ENCODE peak calls at places on chromosome X, in seven cellular contexts. D is GM23248, G is aorta, N is hepatocyte, V is mesendoderm, I is stomach, H is HepG2. Q is an unnamed sample. For H3K27me3 and H3K4me1, the result is how much of the 10 kb centered on the place peaks cover.

GRCh38 chrX:41468647-41469323 is 21.6 kb downstream of the NYX start:
- DNase-seq in H (no peak), D (peak), N (no peak), G (no peak), V (no peak), I (peak), Q (peak)

GRCh38 chrX:9807355-9808182 is 21.3 kb downstream of the SHROOM2 start:
- DNase-seq in V (no peak), I (peak), D (no peak), N (no peak), G (no peak), H (no peak), Q (no peak)

GRCh38 chrX:33183366-33183765 is 28.0 kb downstream of the DMD start:
- DNase-seq in H (no peak), I (peak), V (peak), N (peak), G (peak), D (no peak), Q (no peak)

GRCh38 chrX:33725556-33726232 is 406.4 kb downstream of the FAM47A start:
- DNase-seq in N (peak), I (no peak), G (no peak), H (no peak), V (peak), D (no peak), Q (peak)

GRCh38 chrX:133415276-133416105 is at the start of gene GPC4:
- DNase-seq in D (peak), H (no peak), G (peak), V (peak), I (peak), N (peak), Q (peak)

GRCh38 chrX:31168596-31168995 is 96.8 kb upstream of the FTHL17 start:
- DNase-seq in N (no peak), H (no peak), V (no peak), I (no peak), D (no peak), G (no peak), Q (no peak)

GRCh38 chrX:16918979-16919378 is 27.5 kb upstream of the REPS2 start:
- DNase-seq in V (no peak), N (no peak), D (no peak), H (no peak), G (no peak), I (no peak), Q (no peak)

GRCh38 chrX:68183612-68184214 is 249.6 kb downstream of the OPHN1 start:
- DNase-seq in I (no peak), H (peak), G (no peak), D (peak), V (peak), N (peak), Q (peak)

GRCh38 chrX:49291615-49292337 is 11.7 kb upstream of the GAGE10 start:
- DNase-seq in V (peak), G (peak), D (peak), H (peak), I (peak), N (peak), Q (peak)

GRCh38 chrX:3262906-3263305 is 83.5 kb downstream of the MXRA5 start:
- DNase-seq in I (no peak), G (no peak), D (peak), H (peak), V (no peak), N (peak), Q (peak)

GRCh38 chrX:10722804-10723364 is 102.5 kb upstream of the MID1 start:
- DNase-seq in D (peak), V (peak), I (peak), N (peak), G (peak), H (no peak), Q (peak)

GRCh38 chrX:63350551-63350950 is 581 bp downstream of the SPIN4 start:
- DNase-seq in D (peak), G (peak), H (peak), I (no peak), V (peak), N (peak), Q (peak)

GRCh38 chrX:131752493-131753198 is 208.8 kb downstream of the OR13H1 start:
- DNase-seq in H (no peak), V (no peak), G (peak), I (peak), D (no peak), N (no peak), Q (peak)

GRCh38 chrX:319579-320125 is 1.1 kb upstream of the GTPBP6 start:
- DNase-seq in H (no peak), G (peak), N (no peak), I (no peak), D (peak), V (no peak), Q (peak)

GRCh38 chrX:79369871-79370270 is 2.7 kb upstream of the ITM2A start:
- DNase-seq in G (no peak), H (no peak), V (no peak), N (no peak), D (no peak), I (no peak), Q (no peak)

GRCh38 chrX:79366556-79366887 is 612 bp downstream of the ITM2A start:
- DNase-seq in V (peak), I (no peak), G (no peak), H (no peak), D (no peak), N (no peak), Q (no peak)

GRCh38 chrX:79366888-79367749 is at the start of gene ITM2A:
- DNase-seq in I (peak), H (no peak), V (peak), N (peak), D (no peak), G (peak), Q (no peak)

GRCh38 chrX:79365591-79365990 is 1.5 kb downstream of the ITM2A start:
- DNase-seq in N (no peak), D (no peak), V (no peak), H (no peak), I (no peak), G (no peak), Q (no peak)

DNA sequence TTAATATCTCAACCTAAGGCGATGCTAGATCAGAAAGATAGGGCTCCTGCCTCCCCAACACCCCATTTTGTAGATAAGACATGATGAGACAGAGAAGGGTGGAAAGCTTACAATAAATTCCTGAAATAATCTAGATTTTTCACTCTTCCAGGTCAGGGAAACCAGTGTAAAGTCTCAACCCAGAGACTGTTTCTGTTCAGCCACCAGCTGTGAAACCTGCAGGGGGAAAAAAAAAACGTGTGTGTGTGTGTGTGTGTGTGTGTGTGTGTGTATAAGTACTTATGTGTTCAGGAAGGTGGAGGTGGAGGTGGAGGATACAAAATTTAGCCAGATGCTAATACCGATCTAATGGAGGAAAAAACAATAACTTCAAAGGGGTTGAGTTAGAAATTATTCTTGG is 773 bp upstream of the ITM2A start:
- DNase-seq in H (no peak), V (peak), N (no peak), I (no peak), D (no peak), G (no peak), Q (no peak)
- H3K27me3 ChIP-seq in H (under half), V (under half), N (under half), I (under half), D (under half), G (under half), Q (under half)

GRCh38 chrX:40066700-40067099 is 31.1 kb downstream of the BCOR start:
- DNase-seq in I (no peak), D (no peak), H (no peak), G (no peak), V (no peak), N (no peak), Q (no peak)
- H3K4me1 ChIP-seq in I (under half), D (under half), H (under half), G (under half), V (under half), N (under half), Q (under half)

GRCh38 chrX:72712094-72712755 is 1.9 kb downstream of the PHKA1 start:
- DNase-seq in D (peak), G (no peak), I (no peak), N (peak), V (peak), H (no peak), Q (peak)
- H3K4me3 ChIP-seq in D (no peak), G (no peak), I (peak), N (no peak), V (no peak), H (no peak), Q (no peak)

GRCh38 chrX:40146471-40147398 is 49.0 kb upstream of the BCOR start:
- DNase-seq in D (peak), G (peak), N (peak), V (peak), H (no peak), I (no peak), Q (peak)

GRCh38 chrX:40147399-40148188 is 49.8 kb upstream of the BCOR start:
- DNase-seq in G (no peak), H (no peak), N (peak), D (no peak), I (no peak), V (peak), Q (no peak)

GRCh38 chrX:40149286-40150175 is 51.8 kb upstream of the BCOR start:
- DNase-seq in N (no peak), V (no peak), G (no peak), H (no peak), D (no peak), I (no peak), Q (no peak)

GRCh38 chrX:40148439-40149285 is 50.9 kb upstream of the BCOR start:
- DNase-seq in N (peak), H (no peak), I (no peak), D (no peak), G (no peak), V (peak), Q (no peak)

GRCh38 chrX:40148189-40148438 is 50.4 kb upstream of the BCOR start:
- DNase-seq in V (no peak), D (no peak), N (peak), H (no peak), I (no peak), G (no peak), Q (no peak)
- H3K27me3 ChIP-seq in V (under half), D (under half), N (half or more), H (under half), I (under half), G (under half), Q (under half)

GRCh38 chrX:45761920-45762319 is 561.2 kb upstream of the DIPK2B start:
- DNase-seq in V (no peak), D (no peak), H (no peak), G (no peak), I (no peak), N (no peak), Q (no peak)

GRCh38 chrX:45758738-45759397 is 558.2 kb upstream of the DIPK2B start:
- DNase-seq in G (no peak), I (no peak), V (no peak), N (no peak), H (no peak), D (peak), Q (no peak)

GRCh38 chrX:45762699-45763647 is 562.3 kb upstream of the DIPK2B start:
- DNase-seq in G (no peak), H (no peak), N (no peak), V (no peak), I (no peak), D (peak), Q (no peak)

GRCh38 chrX:45758319-45758718 is 557.6 kb upstream of the DIPK2B start:
- DNase-seq in V (no peak), G (peak), N (no peak), D (peak), H (no peak), I (no peak), Q (peak)

DNA sequence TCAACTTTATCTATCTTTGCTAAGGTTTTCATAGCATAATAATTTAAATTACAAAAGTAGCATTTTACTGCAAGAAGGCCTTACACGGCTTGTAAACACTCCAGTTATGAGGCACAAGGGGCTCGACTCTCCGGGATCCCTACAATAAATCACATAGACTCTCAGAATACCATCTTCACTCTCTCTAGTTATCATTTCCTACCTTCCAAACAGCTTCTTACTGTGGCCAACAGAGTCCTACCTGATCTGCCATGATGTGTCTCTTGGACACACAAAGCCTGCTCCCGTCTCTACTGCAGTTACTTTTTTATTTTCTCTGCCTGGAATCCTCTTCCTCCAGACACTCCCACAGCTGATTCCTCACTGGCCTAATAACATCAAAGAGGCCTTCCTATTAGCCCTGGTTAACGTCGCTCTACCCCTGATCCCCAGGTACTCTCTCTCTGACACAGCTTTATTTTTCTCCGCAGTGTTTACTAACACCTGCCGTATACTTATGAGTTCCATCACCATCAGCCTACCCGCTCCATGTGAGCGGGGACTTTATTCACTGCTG is 559.6 kb upstream of the DIPK2B start:
- DNase-seq in I (no peak), G (no peak), H (no peak), D (no peak), N (no peak), V (no peak), Q (no peak)
- H3K4me1 ChIP-seq in I (under half), G (under half), H (under half), D (half or more), N (under half), V (under half), Q (under half)

GRCh38 chrX:103629295-103630170 is 758 bp downstream of the TCEAL1 start:
- DNase-seq in I (peak), N (peak), V (peak), D (peak), G (peak), H (peak), Q (peak)
- H3K4me3 ChIP-seq in I (peak), N (peak), V (peak), D (peak), G (peak), H (peak), Q (peak)